ENCODE peak calls at places on chromosomes 5 and 9, in seven cellular contexts. S is Daoy; C is progenitor cell of endocrine pancreas; N is neural progenitor cell; M is ELF-1; Y is activated naive CD4-positive, alpha-beta T cell treated with anti-CD3 and anti-CD28 coated beads, Interleukin-2, amount 50 U/mL, for 16 hours; G is endothelial cell. J is an unnamed sample.

GRCh38 chr5:179293276-179293675 is 52.0 kb downstream of the ADAMTS2 start:
- DNase-seq in S (no peak), C (no peak), N (peak), M (no peak), Y (no peak), G (no peak), J (no peak)

GRCh38 chr5:157388148-157388547 is 71.9 kb upstream of the NIPAL4 start:
- DNase-seq in S (no peak), C (no peak), N (no peak), M (no peak), Y (no peak), G (no peak), J (no peak)

GRCh38 chr5:73222173-73222572 is 49.2 kb downstream of the TMEM174 start:
- DNase-seq in S (no peak), C (no peak), N (peak), M (no peak), Y (no peak), G (no peak), J (no peak)

GRCh38 chr5:179115845-179116524 is 55.8 kb downstream of the ZNF354C start:
- DNase-seq in S (no peak), C (no peak), N (no peak), M (no peak), Y (no peak), G (no peak), J (no peak)

GRCh38 chr5:30287890-30288289 is 905.6 kb upstream of the CDH6 start:
- DNase-seq in S (no peak), C (no peak), N (no peak), M (no peak), Y (no peak), G (no peak), J (no peak)

GRCh38 chr5:1101991-1102713 is 9.7 kb downstream of the SLC12A7 start:
- DNase-seq in S (no peak), C (no peak), N (peak), M (peak), Y (no peak), G (no peak), J (no peak)

GRCh38 chr5:122351416-122352157 is 39.5 kb downstream of the SNCAIP start:
- DNase-seq in S (no peak), C (no peak), N (no peak), M (peak), Y (no peak), G (no peak), J (no peak)

GRCh38 chr9:107907261-107907660 is 417.7 kb upstream of the KLF4 start:
- DNase-seq in S (no peak), C (no peak), N (no peak), M (no peak), Y (no peak), G (no peak), J (no peak)

GRCh38 chr9:15211994-15212501 is 95.0 kb downstream of the TTC39B start:
- DNase-seq in S (no peak), C (no peak), N (no peak), M (no peak), Y (no peak), G (no peak), J (no peak)

GRCh38 chr5:107153304-107153703 is 517.4 kb downstream of the EFNA5 start:
- DNase-seq in S (no peak), C (no peak), N (no peak), M (no peak), Y (no peak), G (no peak), J (no peak)

GRCh38 chr5:96714951-96715451 is 52.8 kb downstream of the CAST start:
- DNase-seq in S (peak), C (no peak), N (peak), M (peak), Y (no peak), G (peak), J (no peak)

GRCh38 chr5:170519500-170519899 is 15.7 kb downstream of the KCNIP1 start:
- DNase-seq in S (no peak), C (no peak), N (no peak), M (no peak), Y (no peak), G (no peak), J (no peak)

GRCh38 chr9:76704601-76705204 is 59.5 kb upstream of the PCA3 start:
- DNase-seq in S (peak), C (no peak), N (peak), M (peak), Y (no peak), G (peak), J (no peak)

GRCh38 chr9:94624621-94625020 is 14.7 kb downstream of the FBP1 start:
- DNase-seq in S (no peak), C (no peak), N (no peak), M (no peak), Y (no peak), G (no peak), J (no peak)

GRCh38 chr5:15575566-15576195 is 75.7 kb downstream of the FBXL7 start:
- DNase-seq in S (no peak), C (no peak), N (no peak), M (no peak), Y (no peak), G (no peak), J (no peak)

GRCh38 chr5:176373100-176373818 is 8.0 kb downstream of the ARL10 start:
- DNase-seq in S (no peak), C (no peak), N (no peak), M (no peak), Y (no peak), G (no peak), J (no peak)

GRCh38 chr9:3916420-3916819 is 383.4 kb downstream of the GLIS3 start:
- DNase-seq in S (no peak), C (no peak), N (no peak), M (no peak), Y (no peak), G (no peak), J (no peak)

GRCh38 chr5:151239237-151239861 is 13.6 kb upstream of the GM2A start:
- DNase-seq in S (peak), C (peak), N (peak), M (peak), Y (no peak), G (peak), J (no peak)

GRCh38 chr9:87592554-87593394 is 95.1 kb downstream of the DAPK1 start:
- DNase-seq in S (peak), C (no peak), N (no peak), M (no peak), Y (no peak), G (no peak), J (no peak)

GRCh38 chr9:16023466-16023865 is 470.6 kb downstream of the CCDC171 start:
- DNase-seq in S (no peak), C (no peak), N (no peak), M (no peak), Y (no peak), G (no peak), J (no peak)

GRCh38 chr5:14204785-14205321 is 61.7 kb downstream of the TRIO start:
- DNase-seq in S (peak), C (no peak), N (no peak), M (no peak), Y (no peak), G (no peak), J (no peak)

GRCh38 chr9:1871486-1872181 is 143.5 kb upstream of the SMARCA2 start:
- DNase-seq in S (peak), C (no peak), N (peak), M (no peak), Y (no peak), G (no peak), J (no peak)

GRCh38 chr9:114737118-114737517 is 55.1 kb upstream of the TEX48 start:
- DNase-seq in S (no peak), C (no peak), N (no peak), M (peak), Y (peak), G (no peak), J (no peak)

GRCh38 chr5:109533847-109534272 is 124.1 kb upstream of the PJA2 start:
- DNase-seq in S (peak), C (no peak), N (no peak), M (no peak), Y (no peak), G (no peak), J (no peak)

GRCh38 chr9:130446111-130446861 is 1.5 kb downstream of the ASS1 start:
- DNase-seq in S (peak), C (no peak), N (peak), M (peak), Y (no peak), G (no peak), J (no peak)

GRCh38 chr5:9121597-9121996 is 424.3 kb downstream of the SEMA5A start:
- DNase-seq in S (no peak), C (no peak), N (no peak), M (no peak), Y (no peak), G (no peak), J (no peak)

GRCh38 chr5:128038641-128039040 is 44.9 kb upstream of the SLC12A2 start:
- DNase-seq in S (peak), C (no peak), N (no peak), M (no peak), Y (no peak), G (no peak), J (no peak)

GRCh38 chr5:115840825-115841224 is 540 bp downstream of the ATG12 start:
- DNase-seq in S (no peak), C (no peak), N (no peak), M (no peak), Y (no peak), G (no peak), J (no peak)

GRCh38 chr9:82593436-82593835 is 469.5 kb downstream of the RASEF start:
- DNase-seq in S (no peak), C (no peak), N (no peak), M (no peak), Y (no peak), G (no peak), J (no peak)

GRCh38 chr5:76524872-76525271 is 98.3 kb downstream of the F2RL2 start:
- DNase-seq in S (peak), C (no peak), N (peak), M (no peak), Y (no peak), G (no peak), J (no peak)

GRCh38 chr5:149611327-149611726 is 30.0 kb downstream of the ARHGEF37 start:
- DNase-seq in S (peak), C (no peak), N (no peak), M (no peak), Y (no peak), G (no peak), J (no peak)